ENCODE peak calls at places on chromosome 22, in seven cellular contexts. J, X, M, E, S, W and T are unnamed samples.

GRCh38 chr22:37752189-37753061 is 55.3 kb upstream of the GCAT start:
- DNase-seq in J (peak), W (no peak), X (no peak), M (no peak), E (peak), S (peak), T (no peak)

GRCh38 chr22:22408731-22409696 is 99.5 kb downstream of the ZNF280B start:
- DNase-seq in E (peak), W (no peak), J (peak), X (peak), S (peak), M (no peak), T (peak)

GRCh38 chr22:30017375-30017774 is 62.9 kb upstream of the HORMAD2 start:
- DNase-seq in S (no peak), X (no peak), W (no peak), M (no peak), J (no peak), E (no peak), T (no peak)

GRCh38 chr22:39620924-39621690 is 50.6 kb downstream of the CACNA1I start:
- DNase-seq in X (no peak), M (no peak), S (no peak), W (no peak), E (no peak), J (no peak), T (no peak)

GRCh38 chr22:23539135-23539838 is 40.8 kb downstream of the IGLL1 start:
- DNase-seq in M (peak), E (peak), X (peak), J (peak), W (peak), S (peak), T (peak)

GRCh38 chr22:26362471-26362870 is 66.6 kb upstream of the ASPHD2 start:
- DNase-seq in W (no peak), M (no peak), X (no peak), S (no peak), J (no peak), E (no peak), T (no peak)

GRCh38 chr22:41968601-41969000 is 642 bp upstream of the SEPTIN3 start:
- DNase-seq in S (peak), E (peak), X (peak), W (no peak), M (no peak), J (no peak), T (no peak)

GRCh38 chr22:33889748-33890147 is 30.5 kb downstream of the LARGE1 start:
- DNase-seq in W (no peak), X (no peak), E (no peak), J (no peak), M (no peak), S (no peak), T (no peak)

GRCh38 chr22:39177456-39177775 is 24.9 kb upstream of the CBX7 start:
- DNase-seq in S (no peak), W (no peak), X (no peak), M (no peak), J (no peak), E (no peak), T (no peak)

GRCh38 chr22:38567531-38568245 is 2.3 kb downstream of the DMC1 start:
- DNase-seq in S (no peak), X (no peak), M (no peak), W (no peak), E (no peak), J (no peak), T (no peak)

GRCh38 chr22:33520904-33521780 is 399.1 kb downstream of the LARGE1 start:
- DNase-seq in J (no peak), X (no peak), W (no peak), E (no peak), M (no peak), S (no peak), T (no peak)

GRCh38 chr22:27720860-27721259 is 80.7 kb downstream of the MN1 start:
- DNase-seq in J (no peak), S (no peak), W (no peak), E (peak), X (no peak), M (no peak), T (no peak)

GRCh38 chr22:10727393-10727792 is 4800.6 kb upstream of the OR11H1 start:
- DNase-seq in E (no peak), M (no peak), S (no peak), W (no peak), X (no peak), J (no peak), T (no peak)

GRCh38 chr22:29693671-29694070 is 26.1 kb upstream of the CABP7 start:
- DNase-seq in S (no peak), M (no peak), E (no peak), J (no peak), X (no peak), W (no peak), T (no peak)

GRCh38 chr22:42439821-42440674 is 7.8 kb upstream of the NFAM1 start:
- DNase-seq in E (no peak), M (no peak), X (no peak), W (no peak), S (no peak), J (no peak), T (no peak)

GRCh38 chr22:18104566-18104965 is 6.0 kb upstream of the TUBA8 start:
- DNase-seq in S (no peak), M (no peak), X (no peak), J (no peak), W (no peak), E (no peak), T (no peak)

GRCh38 chr22:47552541-47553205 is 790.2 kb downstream of the TBC1D22A start:
- DNase-seq in S (no peak), X (no peak), W (no peak), E (no peak), M (no peak), J (no peak), T (no peak)

GRCh38 chr22:38097557-38098409 is 12.7 kb downstream of the BAIAP2L2 start:
- DNase-seq in W (no peak), M (no peak), S (no peak), E (no peak), J (peak), X (peak), T (no peak)

GRCh38 chr22:42414565-42415298 is 17.5 kb downstream of the NFAM1 start:
- DNase-seq in E (no peak), S (no peak), J (no peak), X (peak), M (no peak), W (no peak), T (no peak)

GRCh38 chr22:27597703-27598444 is 203.7 kb downstream of the MN1 start:
- DNase-seq in E (no peak), S (no peak), W (no peak), X (peak), J (peak), M (no peak), T (no peak)

GRCh38 chr22:17172172-17172833 is 13.2 kb upstream of the HDHD5 start:
- DNase-seq in S (no peak), J (no peak), W (no peak), M (no peak), E (peak), X (no peak), T (peak)

GRCh38 chr22:40806711-40807110 is 12.4 kb downstream of the SLC25A17 start:
- DNase-seq in J (no peak), M (no peak), X (no peak), E (no peak), W (no peak), S (no peak), T (no peak)

DNA sequence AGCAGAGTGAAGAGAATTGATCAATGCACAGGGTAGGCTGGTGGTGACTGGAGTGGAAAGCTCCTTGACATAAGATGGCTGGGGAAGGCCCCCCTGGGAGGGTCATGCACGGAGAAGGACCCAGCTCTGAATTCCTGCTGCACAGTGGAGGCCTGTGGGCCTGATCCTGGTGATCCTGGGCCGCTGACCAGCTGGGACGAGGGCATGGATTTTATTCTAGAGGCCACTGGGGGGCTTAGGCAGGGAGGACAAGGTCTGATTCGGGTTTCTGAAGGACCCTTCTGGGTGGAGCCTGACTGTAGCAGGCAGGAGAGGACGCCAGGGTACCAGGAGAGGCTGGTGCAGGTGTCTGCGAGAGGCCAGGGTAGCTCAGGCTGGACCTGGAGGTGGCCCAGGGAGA is 31.3 kb downstream of the MPPED1 start:
- DNase-seq in J (no peak), W (no peak), S (no peak), X (no peak), M (no peak), E (no peak), T (no peak)
- TF ChIP-seq JUND in J (no peak), W (no peak), S (no peak), X (no peak), M (no peak), E (no peak), T (no peak)

GRCh38 chr22:31089101-31090100 is 8.3 kb downstream of the SMTN start:
- DNase-seq in M (no peak), S (no peak), W (no peak), E (peak), X (peak), J (no peak), T (peak)
- TF ChIP-seq JUND in M (no peak), S (no peak), W (no peak), E (no peak), X (no peak), J (no peak), T (no peak)

GRCh38 chr22:49756201-49756600 is 71.5 kb downstream of the BRD1 start:
- DNase-seq in J (no peak), M (no peak), X (no peak), W (no peak), S (no peak), E (no peak), T (no peak)
- TF ChIP-seq JUND in J (no peak), M (no peak), X (no peak), W (no peak), S (no peak), E (no peak), T (no peak)

DNA sequence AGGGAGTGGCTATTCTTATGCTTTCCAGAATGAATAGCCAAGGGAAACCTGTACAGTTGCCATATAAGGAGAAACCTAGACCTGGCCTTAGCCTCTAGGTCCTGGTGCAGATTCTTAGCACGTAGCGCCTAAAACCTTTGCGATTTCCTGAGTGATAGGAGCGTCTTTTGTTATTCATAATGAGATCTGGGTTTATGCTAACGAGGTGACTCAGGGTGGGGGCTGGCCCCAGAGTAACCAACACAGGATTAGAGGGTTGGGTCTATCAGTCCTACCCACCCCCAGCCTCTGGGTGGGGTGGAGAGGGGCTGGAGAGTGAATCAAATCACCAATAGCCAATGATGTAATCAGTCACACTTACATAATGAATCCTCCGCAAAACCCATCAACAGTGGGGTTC is 73.4 kb upstream of the PARVG start:
- DNase-seq in S (no peak), J (no peak), E (no peak), W (no peak), M (peak), X (no peak), T (no peak)
- TF ChIP-seq JUND in S (no peak), J (no peak), E (no peak), W (no peak), M (peak), X (no peak), T (no peak)